ENCODE peak calls at places on chromosomes 5 and 9, in eight cellular contexts. One of them, this sample, is unnamed.

GRCh38 chr9:114034176-114034575 is 43.9 kb downstream of the AMBP start:
- DNase-seq in NCI-H446: no peak
- DNase-seq in Calu3: no peak
- DNase-seq in fibroblast of gingiva: no peak
- DNase-seq in ascending aorta: no peak
- DNase-seq in NCI-H345: no peak
- DNase-seq in GDM1: no peak
- DNase-seq in ELF-1: no peak
- DNase-seq in this sample: no peak

GRCh38 chr5:80291776-80292175 is 28.0 kb upstream of the SPZ1 start:
- DNase-seq in ELF-1: no peak
- DNase-seq in NCI-H345: no peak
- DNase-seq in fibroblast of gingiva: no peak
- DNase-seq in NCI-H446: no peak
- DNase-seq in Calu3: no peak
- DNase-seq in ascending aorta: no peak
- DNase-seq in GDM1: no peak
- DNase-seq in this sample: no peak

GRCh38 chr5:147748590-147748989 is 33.9 kb downstream of the JAKMIP2 start:
- DNase-seq in GDM1: no peak
- DNase-seq in ELF-1: no peak
- DNase-seq in NCI-H446: no peak
- DNase-seq in ascending aorta: no peak
- DNase-seq in fibroblast of gingiva: no peak
- DNase-seq in Calu3: no peak
- DNase-seq in NCI-H345: peak; percentile 91
- DNase-seq in this sample: no peak

GRCh38 chr5:107313921-107314320 is 356.8 kb downstream of the EFNA5 start:
- DNase-seq in Calu3: no peak
- DNase-seq in ascending aorta: no peak
- DNase-seq in fibroblast of gingiva: no peak
- DNase-seq in GDM1: no peak
- DNase-seq in ELF-1: peak; percentile 59
- DNase-seq in NCI-H345: no peak
- DNase-seq in NCI-H446: no peak
- DNase-seq in this sample: no peak

GRCh38 chr9:132350861-132351315 is 3.9 kb downstream of the SETX start:
- DNase-seq in ascending aorta: no peak
- DNase-seq in GDM1: no peak
- DNase-seq in ELF-1: no peak
- DNase-seq in Calu3: no peak
- DNase-seq in fibroblast of gingiva: peak; percentile 8
- DNase-seq in NCI-H446: no peak
- DNase-seq in NCI-H345: no peak
- DNase-seq in this sample: no peak

GRCh38 chr9:101130089-101130488 is 101.6 kb downstream of the PLPPR1 start:
- DNase-seq in ascending aorta: no peak
- DNase-seq in fibroblast of gingiva: no peak
- DNase-seq in NCI-H446: no peak
- DNase-seq in GDM1: no peak
- DNase-seq in Calu3: no peak
- DNase-seq in NCI-H345: no peak
- DNase-seq in ELF-1: no peak
- DNase-seq in this sample: no peak

GRCh38 chr5:126516133-126516532 is 78.9 kb downstream of the ALDH7A1 start:
- DNase-seq in GDM1: no peak
- DNase-seq in ascending aorta: no peak
- DNase-seq in NCI-H446: no peak
- DNase-seq in ELF-1: no peak
- DNase-seq in Calu3: no peak
- DNase-seq in NCI-H345: peak; percentile 91
- DNase-seq in fibroblast of gingiva: peak; percentile 40
- DNase-seq in this sample: peak; percentile 8

GRCh38 chr5:87944553-87945320 is 323.9 kb downstream of the TMEM161B start:
- DNase-seq in Calu3: no peak
- DNase-seq in NCI-H446: peak; percentile 97
- DNase-seq in fibroblast of gingiva: no peak
- DNase-seq in ELF-1: peak; percentile 69
- DNase-seq in GDM1: no peak
- DNase-seq in NCI-H345: peak; percentile 70
- DNase-seq in ascending aorta: no peak
- DNase-seq in this sample: no peak

GRCh38 chr9:129709471-129710460 is 43.1 kb downstream of the PTGES start:
- DNase-seq in ELF-1: no peak
- DNase-seq in GDM1: no peak
- DNase-seq in Calu3: no peak
- DNase-seq in ascending aorta: no peak
- DNase-seq in NCI-H345: no peak
- DNase-seq in fibroblast of gingiva: no peak
- DNase-seq in NCI-H446: no peak
- DNase-seq in this sample: no peak

GRCh38 chr5:57488308-57488955 is 5.8 kb upstream of the ACTBL2 start:
- DNase-seq in Calu3: no peak
- DNase-seq in fibroblast of gingiva: peak; percentile 29
- DNase-seq in NCI-H345: no peak
- DNase-seq in NCI-H446: no peak
- DNase-seq in GDM1: peak; percentile 18
- DNase-seq in ascending aorta: no peak
- DNase-seq in ELF-1: peak; percentile 34
- DNase-seq in this sample: no peak

GRCh38 chr9:128244443-128245226 is 31.2 kb downstream of the GOLGA2 start:
- DNase-seq in ELF-1: peak; percentile 50
- DNase-seq in ascending aorta: no peak
- DNase-seq in fibroblast of gingiva: peak; percentile 95
- DNase-seq in NCI-H345: no peak
- DNase-seq in GDM1: peak; percentile 77
- DNase-seq in NCI-H446: no peak
- DNase-seq in Calu3: no peak
- DNase-seq in this sample: no peak

GRCh38 chr9:104412238-104412637 is 91.8 kb upstream of the OR13F1 start:
- DNase-seq in NCI-H345: no peak
- DNase-seq in NCI-H446: no peak
- DNase-seq in ELF-1: no peak
- DNase-seq in Calu3: no peak
- DNase-seq in ascending aorta: no peak
- DNase-seq in GDM1: no peak
- DNase-seq in fibroblast of gingiva: no peak
- DNase-seq in this sample: no peak

GRCh38 chr9:101235105-101235866 is 149.5 kb downstream of the BAAT start:
- DNase-seq in fibroblast of gingiva: no peak
- DNase-seq in ELF-1: peak; percentile 14
- DNase-seq in ascending aorta: no peak
- DNase-seq in NCI-H446: no peak
- DNase-seq in Calu3: no peak
- DNase-seq in GDM1: no peak
- DNase-seq in NCI-H345: peak; percentile 47
- DNase-seq in this sample: no peak

GRCh38 chr5:55062039-55062779 is 38.2 kb downstream of the GZMK start:
- DNase-seq in GDM1: no peak
- DNase-seq in NCI-H446: no peak
- DNase-seq in fibroblast of gingiva: no peak
- DNase-seq in ELF-1: no peak
- DNase-seq in Calu3: no peak
- DNase-seq in NCI-H345: peak; percentile 29
- DNase-seq in ascending aorta: no peak
- DNase-seq in this sample: peak; percentile 1

GRCh38 chr5:35319231-35320002 is 89.1 kb upstream of the PRLR start:
- DNase-seq in NCI-H446: peak; percentile 45
- DNase-seq in GDM1: peak; percentile 59
- DNase-seq in NCI-H345: no peak
- DNase-seq in ascending aorta: peak; percentile 18
- DNase-seq in ELF-1: no peak
- DNase-seq in Calu3: peak; percentile 3
- DNase-seq in fibroblast of gingiva: no peak
- DNase-seq in this sample: no peak

GRCh38 chr9:37152365-37152764 is 32.0 kb downstream of the ZCCHC7 start:
- DNase-seq in ELF-1: no peak
- DNase-seq in NCI-H345: no peak
- DNase-seq in fibroblast of gingiva: no peak
- DNase-seq in Calu3: no peak
- DNase-seq in GDM1: no peak
- DNase-seq in NCI-H446: no peak
- DNase-seq in ascending aorta: no peak
- DNase-seq in this sample: no peak

GRCh38 chr5:149732500-149733128 is 2.5 kb downstream of the PPARGC1B start:
- DNase-seq in fibroblast of gingiva: no peak
- DNase-seq in ELF-1: peak; percentile 55
- DNase-seq in NCI-H345: no peak
- DNase-seq in GDM1: no peak
- DNase-seq in NCI-H446: no peak
- DNase-seq in ascending aorta: no peak
- DNase-seq in Calu3: no peak
- DNase-seq in this sample: no peak

GRCh38 chr5:141369994-141370848 is at the start of gene PCDHGB3:
- DNase-seq in Calu3: peak; percentile 41
- DNase-seq in GDM1: no peak
- DNase-seq in NCI-H446: no peak
- DNase-seq in ascending aorta: no peak
- DNase-seq in ELF-1: no peak
- DNase-seq in fibroblast of gingiva: peak; percentile 52
- DNase-seq in NCI-H345: no peak
- DNase-seq in this sample: no peak

GRCh38 chr5:176904276-176904675 is 5.1 kb upstream of the HK3 start:
- DNase-seq in fibroblast of gingiva: no peak
- DNase-seq in Calu3: no peak
- DNase-seq in ascending aorta: no peak
- DNase-seq in GDM1: no peak
- DNase-seq in ELF-1: no peak
- DNase-seq in NCI-H446: no peak
- DNase-seq in NCI-H345: no peak
- DNase-seq in this sample: no peak

GRCh38 chr5:124924729-124925128 is 178.3 kb upstream of the ZNF608 start:
- DNase-seq in fibroblast of gingiva: no peak
- DNase-seq in NCI-H345: no peak
- DNase-seq in NCI-H446: no peak
- DNase-seq in ELF-1: no peak
- DNase-seq in ascending aorta: no peak
- DNase-seq in GDM1: no peak
- DNase-seq in Calu3: no peak
- DNase-seq in this sample: no peak

GRCh38 chr5:90279091-90279490 is 130.5 kb downstream of the CETN3 start:
- DNase-seq in NCI-H446: no peak
- DNase-seq in fibroblast of gingiva: no peak
- DNase-seq in ELF-1: no peak
- DNase-seq in Calu3: no peak
- DNase-seq in ascending aorta: no peak
- DNase-seq in NCI-H345: no peak
- DNase-seq in GDM1: no peak
- DNase-seq in this sample: no peak

GRCh38 chr5:154397652-154398406 is 48.0 kb upstream of the SAP30L start:
- DNase-seq in NCI-H446: no peak
- DNase-seq in Calu3: peak; percentile 86
- DNase-seq in ascending aorta: no peak
- DNase-seq in ELF-1: no peak
- DNase-seq in fibroblast of gingiva: no peak
- DNase-seq in NCI-H345: peak; percentile 80
- DNase-seq in GDM1: no peak
- DNase-seq in this sample: peak; percentile 50

GRCh38 chr5:163525096-163525495 is 19.7 kb downstream of the MAT2B start:
- DNase-seq in fibroblast of gingiva: no peak
- DNase-seq in Calu3: no peak
- DNase-seq in GDM1: no peak
- DNase-seq in NCI-H446: no peak
- DNase-seq in ascending aorta: no peak
- DNase-seq in ELF-1: no peak
- DNase-seq in NCI-H345: no peak
- DNase-seq in this sample: no peak

GRCh38 chr9:1837453-1838084 is 177.6 kb upstream of the SMARCA2 start:
- DNase-seq in ELF-1: peak; percentile 62
- DNase-seq in Calu3: peak; percentile 2
- DNase-seq in NCI-H446: peak; percentile 77
- DNase-seq in GDM1: no peak
- DNase-seq in NCI-H345: peak; percentile 24
- DNase-seq in fibroblast of gingiva: peak; percentile 4
- DNase-seq in ascending aorta: no peak
- DNase-seq in this sample: no peak

GRCh38 chr9:35035851-35036701 is 36.3 kb downstream of the VCP start:
- DNase-seq in NCI-H345: no peak
- DNase-seq in Calu3: no peak
- DNase-seq in GDM1: no peak
- DNase-seq in ELF-1: peak; percentile 87
- DNase-seq in NCI-H446: no peak
- DNase-seq in fibroblast of gingiva: peak; percentile 50
- DNase-seq in ascending aorta: no peak
- DNase-seq in this sample: peak; percentile 75

GRCh38 chr9:129143031-129143441 is 31.8 kb downstream of the PTPA start:
- DNase-seq in GDM1: peak; percentile 54
- DNase-seq in NCI-H345: peak; percentile 49
- DNase-seq in fibroblast of gingiva: peak; percentile 91
- DNase-seq in ascending aorta: peak; percentile 68
- DNase-seq in NCI-H446: peak; percentile 71
- DNase-seq in ELF-1: peak; percentile 94
- DNase-seq in Calu3: peak; percentile 80
- DNase-seq in this sample: peak; percentile 33

GRCh38 chr9:101991926-101992325 is 253.5 kb upstream of the GRIN3A start:
- DNase-seq in GDM1: no peak
- DNase-seq in NCI-H446: no peak
- DNase-seq in fibroblast of gingiva: no peak
- DNase-seq in NCI-H345: no peak
- DNase-seq in ascending aorta: no peak
- DNase-seq in ELF-1: no peak
- DNase-seq in Calu3: no peak
- DNase-seq in this sample: no peak

GRCh38 chr5:80149161-80149609 is 106.7 kb downstream of the SERINC5 start:
- DNase-seq in NCI-H345: peak; percentile 82
- DNase-seq in ELF-1: no peak
- DNase-seq in fibroblast of gingiva: no peak
- DNase-seq in GDM1: no peak
- DNase-seq in ascending aorta: no peak
- DNase-seq in Calu3: no peak
- DNase-seq in NCI-H446: no peak
- DNase-seq in this sample: peak; percentile 16

GRCh38 chr9:4116708-4117460 is 183.0 kb downstream of the GLIS3 start:
- DNase-seq in NCI-H446: no peak
- DNase-seq in ELF-1: no peak
- DNase-seq in Calu3: no peak
- DNase-seq in NCI-H345: no peak
- DNase-seq in ascending aorta: no peak
- DNase-seq in fibroblast of gingiva: peak; percentile 95
- DNase-seq in GDM1: no peak
- DNase-seq in this sample: no peak

GRCh38 chr5:93929146-93929545 is 187.7 kb upstream of the POU5F2 start:
- DNase-seq in ELF-1: no peak
- DNase-seq in ascending aorta: no peak
- DNase-seq in NCI-H446: peak; percentile 28
- DNase-seq in fibroblast of gingiva: peak; percentile 44
- DNase-seq in Calu3: no peak
- DNase-seq in GDM1: no peak
- DNase-seq in NCI-H345: no peak
- DNase-seq in this sample: no peak

This sample was measured in DMS79 treated with DMSO at 0.1 percent for 48 hours.